ENCODE peak calls at places on chromosomes 13 and 19, in nine cellular contexts. W, F, Z, R, P, J, K, U and I are unnamed samples.

GRCh38 chr13:111411186-111411858 is 90.9 kb downstream of the TEX29 start:
- DNase-seq in W (no peak), F (no peak), Z (no peak), R (no peak), P (no peak), J (no peak), K (no peak), U (no peak), I (no peak)

GRCh38 chr13:95660981-95661581 is 15.9 kb upstream of the DNAJC3 start:
- DNase-seq in W (no peak), F (peak), Z (peak), R (no peak), P (no peak), J (peak), K (peak), U (no peak), I (no peak)

GRCh38 chr13:49246850-49247721 is 639 bp upstream of the CDADC1 start:
- DNase-seq in W (no peak), F (no peak), Z (peak), R (no peak), P (no peak), J (no peak), K (no peak), U (no peak), I (no peak)

GRCh38 chr19:55452381-55453325 is 8.8 kb downstream of the ISOC2 start:
- DNase-seq in W (peak), F (peak), Z (peak), R (no peak), P (peak), J (peak), K (peak), U (peak), I (peak)

GRCh38 chr13:51950722-51951121 is 60.5 kb downstream of the ATP7B start:
- DNase-seq in W (no peak), F (peak), Z (no peak), R (no peak), P (no peak), J (peak), K (peak), U (no peak), I (no peak)

GRCh38 chr13:85408415-85408814 is 390.8 kb downstream of the SLITRK6 start:
- DNase-seq in W (no peak), F (no peak), Z (no peak), R (no peak), P (no peak), J (no peak), K (no peak), U (no peak), I (no peak)

GRCh38 chr19:42113641-42114348 is 18.5 kb downstream of the POU2F2 start:
- DNase-seq in W (peak), F (peak), Z (peak), R (no peak), P (no peak), J (peak), K (no peak), U (peak), I (no peak)

GRCh38 chr13:51058461-51059167 is 52.5 kb downstream of the C13orf42 start:
- DNase-seq in W (no peak), F (no peak), Z (peak), R (no peak), P (no peak), J (no peak), K (no peak), U (no peak), I (no peak)

GRCh38 chr19:47663435-47663910 is 49.7 kb upstream of the EHD2 start:
- DNase-seq in W (no peak), F (peak), Z (peak), R (no peak), P (no peak), J (peak), K (no peak), U (no peak), I (no peak)

GRCh38 chr13:33910267-33910666 is 92.3 kb downstream of the RFC3 start:
- DNase-seq in W (no peak), F (no peak), Z (no peak), R (no peak), P (no peak), J (no peak), K (no peak), U (no peak), I (no peak)

GRCh38 chr13:47120284-47120683 is 223.4 kb upstream of the HTR2A start:
- DNase-seq in W (no peak), F (no peak), Z (no peak), R (no peak), P (no peak), J (no peak), K (no peak), U (no peak), I (no peak)

GRCh38 chr19:51111606-51112005 is 3.4 kb upstream of the CTU1 start:
- DNase-seq in W (peak), F (no peak), Z (no peak), R (no peak), P (no peak), J (no peak), K (no peak), U (no peak), I (no peak)

GRCh38 chr19:54389556-54389955 is 24.8 kb upstream of the LAIR1 start:
- DNase-seq in W (no peak), F (no peak), Z (no peak), R (no peak), P (no peak), J (no peak), K (no peak), U (no peak), I (no peak)

GRCh38 chr13:38664920-38665319 is 22.0 kb upstream of the FREM2 start:
- DNase-seq in W (no peak), F (no peak), Z (no peak), R (no peak), P (no peak), J (no peak), K (no peak), U (no peak), I (no peak)

GRCh38 chr13:71115301-71115700 is 751.7 kb downstream of the DACH1 start:
- DNase-seq in W (no peak), F (no peak), Z (peak), R (no peak), P (no peak), J (no peak), K (no peak), U (no peak), I (no peak)

GRCh38 chr13:99133230-99133629 is 67.4 kb upstream of the UBAC2 start:
- DNase-seq in W (peak), F (no peak), Z (no peak), R (no peak), P (no peak), J (no peak), K (no peak), U (no peak), I (no peak)

GRCh38 chr13:21033224-21033855 is 28.0 kb downstream of the LATS2 start:
- DNase-seq in W (no peak), F (peak), Z (peak), R (no peak), P (peak), J (peak), K (peak), U (peak), I (no peak)

GRCh38 chr19:11708457-11708856 is 30.3 kb downstream of the ZNF823 start:
- DNase-seq in W (no peak), F (no peak), Z (no peak), R (no peak), P (no peak), J (no peak), K (no peak), U (no peak), I (no peak)

GRCh38 chr13:98537740-98538139 is 39.2 kb downstream of the STK24 start:
- DNase-seq in W (no peak), F (no peak), Z (no peak), R (no peak), P (no peak), J (no peak), K (no peak), U (no peak), I (no peak)

GRCh38 chr19:45577111-45577905 is 7.3 kb downstream of the OPA3 start:
- DNase-seq in W (no peak), F (peak), Z (peak), R (no peak), P (peak), J (peak), K (no peak), U (no peak), I (no peak)

GRCh38 chr19:5955638-5955935 is 22.4 kb downstream of the RANBP3 start:
- DNase-seq in W (no peak), F (peak), Z (peak), R (no peak), P (no peak), J (no peak), K (no peak), U (no peak), I (no peak)

GRCh38 chr13:80314711-80315505 is 26.0 kb downstream of the SPRY2 start:
- DNase-seq in W (no peak), F (no peak), Z (no peak), R (no peak), P (no peak), J (no peak), K (no peak), U (no peak), I (no peak)

GRCh38 chr13:104085611-104086010 is 1019.4 kb upstream of the SLC10A2 start:
- DNase-seq in W (no peak), F (peak), Z (peak), R (no peak), P (no peak), J (no peak), K (no peak), U (no peak), I (no peak)

GRCh38 chr19:17394891-17395415 is 957 bp upstream of the CCDC194 start:
- DNase-seq in W (peak), F (peak), Z (peak), R (peak), P (peak), J (peak), K (peak), U (no peak), I (peak)

GRCh38 chr19:43332058-43332922 is 21.2 kb upstream of the CD177 start:
- DNase-seq in W (no peak), F (no peak), Z (no peak), R (no peak), P (no peak), J (no peak), K (no peak), U (no peak), I (no peak)

GRCh38 chr13:95924389-95924994 is 128.7 kb downstream of the UGGT2 start:
- DNase-seq in W (no peak), F (peak), Z (peak), R (no peak), P (no peak), J (peak), K (no peak), U (no peak), I (no peak)

GRCh38 chr13:62564770-62565169 is 1149.1 kb upstream of the PCDH20 start:
- DNase-seq in W (no peak), F (no peak), Z (no peak), R (no peak), P (no peak), J (no peak), K (no peak), U (no peak), I (no peak)

GRCh38 chr13:106566682-106567420 is 1.1 kb downstream of the ARGLU1 start:
- DNase-seq in W (no peak), F (peak), Z (peak), R (peak), P (peak), J (peak), K (peak), U (peak), I (peak)

GRCh38 chr19:35484637-35485036 is 5.6 kb downstream of the KRTDAP start:
- DNase-seq in W (no peak), F (no peak), Z (no peak), R (no peak), P (no peak), J (no peak), K (no peak), U (no peak), I (no peak)

GRCh38 chr19:44003461-44004134 is 841 bp downstream of the ZNF230 start:
- DNase-seq in W (peak), F (peak), Z (peak), R (no peak), P (no peak), J (peak), K (no peak), U (no peak), I (no peak)

GRCh38 chr19:40755248-40755624 is 4.2 kb downstream of the SNRPA start:
- DNase-seq in W (no peak), F (no peak), Z (no peak), R (no peak), P (no peak), J (no peak), K (no peak), U (no peak), I (no peak)

GRCh38 chr19:33248954-33249613 is 23.4 kb upstream of the SLC7A10 start:
- DNase-seq in W (no peak), F (no peak), Z (no peak), R (no peak), P (no peak), J (no peak), K (no peak), U (no peak), I (no peak)

GRCh38 chr19:2305424-2305823 is 2.5 kb downstream of the LINGO3 start:
- DNase-seq in W (no peak), F (no peak), Z (no peak), R (no peak), P (no peak), J (no peak), K (no peak), U (no peak), I (no peak)
- TF ChIP-seq CTCF in W (no peak), F (no peak), Z (no peak), R (no peak), P (no peak), J (no peak), K (no peak), U (no peak), I (no peak)

GRCh38 chr19:15297416-15298224 is 34.7 kb downstream of the BRD4 start:
- DNase-seq in W (no peak), F (peak), Z (peak), R (no peak), P (no peak), J (peak), K (no peak), U (no peak), I (no peak)
- TF ChIP-seq CTCF in W (no peak), F (peak), Z (peak), R (no peak), P (no peak), J (peak), K (no peak), U (no peak), I (no peak)

GRCh38 chr19:10270616-10271394 is at the start of gene ICAM1:
- DNase-seq in W (peak), F (peak), Z (peak), R (peak), P (peak), J (peak), K (peak), U (peak), I (no peak)
- TF ChIP-seq CTCF in W (no peak), F (no peak), Z (no peak), R (peak), P (no peak), J (no peak), K (no peak), U (no peak), I (peak)

GRCh38 chr13:36981156-36981743 is 17.9 kb downstream of the ALG5 start:
- DNase-seq in W (no peak), F (peak), Z (peak), R (no peak), P (no peak), J (peak), K (no peak), U (no peak), I (no peak)
- TF ChIP-seq CTCF in W (peak), F (peak), Z (peak), R (peak), P (peak), J (peak), K (peak), U (peak), I (peak)

GRCh38 chr19:13022111-13022858 is 27.0 kb downstream of the NFIX start:
- DNase-seq in W (no peak), F (peak), Z (no peak), R (no peak), P (peak), J (peak), K (no peak), U (peak), I (no peak)
- TF ChIP-seq CTCF in W (no peak), F (no peak), Z (no peak), R (no peak), P (no peak), J (no peak), K (no peak), U (no peak), I (no peak)

DNA sequence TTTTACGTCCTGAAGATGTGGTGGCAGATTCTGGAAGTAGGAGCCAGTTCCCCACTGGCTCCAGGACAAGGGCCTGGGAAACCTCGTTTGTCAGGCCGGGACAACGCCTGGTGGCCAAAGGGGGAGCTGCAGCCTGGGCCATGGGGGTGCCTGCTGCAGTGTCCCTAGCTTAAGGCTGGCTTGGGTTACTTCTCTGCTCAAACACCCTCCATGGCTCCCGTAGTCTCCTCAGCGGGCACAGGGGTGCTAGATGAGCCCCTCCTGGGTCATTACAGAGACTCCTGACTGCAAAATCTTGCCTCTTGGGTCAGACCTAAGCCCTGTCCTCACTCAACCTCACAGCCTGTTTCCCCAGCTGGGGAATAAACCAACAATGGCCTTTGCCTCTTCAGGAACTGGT is 14.7 kb downstream of the CILP2 start:
- DNase-seq in W (peak), F (peak), Z (peak), R (no peak), P (no peak), J (peak), K (no peak), U (no peak), I (peak)
- TF ChIP-seq CTCF in W (peak), F (peak), Z (peak), R (peak), P (no peak), J (peak), K (peak), U (peak), I (peak)